ENCODE peak calls at places on chromosomes 2 and 18, in six cellular contexts. One of them, this sample, is unnamed. For H3K4me1, the result is how much of the 10 kb centered on the place peaks cover.

GRCh38 chr2:55054076-55054475 is 3.8 kb upstream of the RTN4 start:
- DNase-seq in HepG2: no peak
- DNase-seq in ovary: no peak
- DNase-seq in transverse colon: no peak
- DNase-seq in K562: no peak
- DNase-seq in A549: no peak
- DNase-seq in this sample: no peak

GRCh38 chr2:9769171-9770005 is 73.9 kb upstream of the TAF1B start:
- DNase-seq in HepG2: no peak
- DNase-seq in ovary: no peak
- DNase-seq in transverse colon: no peak
- DNase-seq in K562: peak
- DNase-seq in A549: no peak
- DNase-seq in this sample: no peak

GRCh38 chr2:27992787-27993747 is 102.5 kb downstream of the BABAM2 start:
- DNase-seq in HepG2: peak
- DNase-seq in ovary: no peak
- DNase-seq in transverse colon: no peak
- DNase-seq in K562: no peak
- DNase-seq in A549: peak
- DNase-seq in this sample: no peak

GRCh38 chr2:215277942-215278341 is 33.9 kb upstream of the ATIC start:
- DNase-seq in HepG2: no peak
- DNase-seq in ovary: no peak
- DNase-seq in transverse colon: no peak
- DNase-seq in K562: peak
- DNase-seq in A549: no peak
- DNase-seq in this sample: no peak

GRCh38 chr2:238122287-238123217 is 15.9 kb upstream of the KLHL30 start:
- DNase-seq in HepG2: no peak
- DNase-seq in ovary: no peak
- DNase-seq in transverse colon: no peak
- DNase-seq in K562: no peak
- DNase-seq in A549: no peak
- DNase-seq in this sample: no peak

GRCh38 chr2:168245074-168245825 is 2.1 kb downstream of the STK39 start:
- DNase-seq in HepG2: no peak
- DNase-seq in ovary: no peak
- DNase-seq in transverse colon: no peak
- DNase-seq in K562: no peak
- DNase-seq in A549: no peak
- DNase-seq in this sample: no peak

GRCh38 chr2:241936457-241937133 is 67.1 kb downstream of the RTP5 start:
- DNase-seq in HepG2: no peak
- DNase-seq in ovary: no peak
- DNase-seq in transverse colon: no peak
- DNase-seq in K562: no peak
- DNase-seq in A549: no peak
- DNase-seq in this sample: no peak

GRCh38 chr2:149037851-149038250 is 648 bp upstream of the LYPD6B start:
- DNase-seq in HepG2: no peak
- DNase-seq in ovary: no peak
- DNase-seq in transverse colon: no peak
- DNase-seq in K562: peak
- DNase-seq in A549: no peak
- DNase-seq in this sample: no peak

GRCh38 chr18:6591491-6591890 is 138.0 kb upstream of the ARHGAP28 start:
- DNase-seq in HepG2: no peak
- DNase-seq in ovary: no peak
- DNase-seq in transverse colon: no peak
- DNase-seq in K562: no peak
- DNase-seq in A549: no peak
- DNase-seq in this sample: no peak

GRCh38 chr2:205276071-205276777 is 406.1 kb upstream of the NRP2 start:
- DNase-seq in HepG2: no peak
- DNase-seq in ovary: no peak
- DNase-seq in transverse colon: no peak
- DNase-seq in K562: no peak
- DNase-seq in A549: no peak
- DNase-seq in this sample: no peak

GRCh38 chr2:55618025-55618648 is 715 bp upstream of the PPP4R3B start:
- DNase-seq in HepG2: peak
- DNase-seq in ovary: no peak
- DNase-seq in transverse colon: no peak
- DNase-seq in K562: peak
- DNase-seq in A549: no peak
- DNase-seq in this sample: no peak

GRCh38 chr18:45951021-45951714 is 16.0 kb downstream of the EPG5 start:
- DNase-seq in HepG2: no peak
- DNase-seq in ovary: no peak
- DNase-seq in transverse colon: no peak
- DNase-seq in K562: no peak
- DNase-seq in A549: no peak
- DNase-seq in this sample: no peak

GRCh38 chr2:161651547-161651946 is 27.3 kb downstream of the SLC4A10 start:
- DNase-seq in HepG2: no peak
- DNase-seq in ovary: no peak
- DNase-seq in transverse colon: no peak
- DNase-seq in K562: no peak
- DNase-seq in A549: no peak
- DNase-seq in this sample: no peak

GRCh38 chr2:197599285-197599965 is 76.0 kb downstream of the RFTN2 start:
- DNase-seq in HepG2: peak
- DNase-seq in ovary: no peak
- DNase-seq in transverse colon: no peak
- DNase-seq in K562: peak
- DNase-seq in A549: peak
- DNase-seq in this sample: no peak

GRCh38 chr2:85324639-85325465 is 2.9 kb downstream of the TGOLN2 start:
- DNase-seq in HepG2: peak
- DNase-seq in ovary: no peak
- DNase-seq in transverse colon: peak
- DNase-seq in K562: no peak
- DNase-seq in A549: no peak
- DNase-seq in this sample: peak

GRCh38 chr2:209344349-209344748 is 79.5 kb upstream of the MAP2 start:
- DNase-seq in HepG2: no peak
- DNase-seq in ovary: no peak
- DNase-seq in transverse colon: no peak
- DNase-seq in K562: no peak
- DNase-seq in A549: no peak
- DNase-seq in this sample: no peak

GRCh38 chr18:30387401-30387800 is 655.1 kb downstream of the DSC3 start:
- DNase-seq in HepG2: no peak
- DNase-seq in ovary: no peak
- DNase-seq in transverse colon: no peak
- DNase-seq in K562: peak
- DNase-seq in A549: no peak
- DNase-seq in this sample: no peak

GRCh38 chr18:3810271-3810670 is 360.3 kb downstream of the TGIF1 start:
- DNase-seq in HepG2: no peak
- DNase-seq in ovary: no peak
- DNase-seq in transverse colon: no peak
- DNase-seq in K562: no peak
- DNase-seq in A549: no peak
- DNase-seq in this sample: no peak

GRCh38 chr18:46247938-46248337 is 143.8 kb downstream of the HAUS1 start:
- DNase-seq in HepG2: no peak
- DNase-seq in ovary: no peak
- DNase-seq in transverse colon: no peak
- DNase-seq in K562: no peak
- DNase-seq in A549: no peak
- DNase-seq in this sample: no peak

GRCh38 chr2:143890799-143891198 is 629.1 kb downstream of the ZEB2 start:
- DNase-seq in HepG2: no peak
- DNase-seq in ovary: no peak
- DNase-seq in transverse colon: no peak
- DNase-seq in K562: peak
- DNase-seq in A549: no peak
- DNase-seq in this sample: no peak

GRCh38 chr18:2223859-2224258 is 347.4 kb downstream of the METTL4 start:
- DNase-seq in HepG2: peak
- DNase-seq in ovary: no peak
- DNase-seq in transverse colon: no peak
- DNase-seq in K562: peak
- DNase-seq in A549: no peak
- DNase-seq in this sample: no peak

GRCh38 chr18:80067321-80067720 is 33.1 kb downstream of the RBFA start:
- DNase-seq in HepG2: no peak
- DNase-seq in ovary: no peak
- DNase-seq in transverse colon: no peak
- DNase-seq in K562: no peak
- DNase-seq in A549: no peak
- DNase-seq in this sample: no peak

GRCh38 chr2:148888003-148888501 is 13.0 kb downstream of the KIF5C start:
- DNase-seq in HepG2: no peak
- DNase-seq in ovary: no peak
- DNase-seq in transverse colon: no peak
- DNase-seq in K562: no peak
- DNase-seq in A549: no peak
- DNase-seq in this sample: no peak

GRCh38 chr2:1553671-1554295 is 140.5 kb downstream of the TPO start:
- DNase-seq in HepG2: no peak
- DNase-seq in ovary: no peak
- DNase-seq in transverse colon: no peak
- DNase-seq in K562: no peak
- DNase-seq in A549: peak
- DNase-seq in this sample: no peak

GRCh38 chr18:22813648-22814328 is 119.3 kb upstream of the RBBP8 start:
- DNase-seq in HepG2: peak
- DNase-seq in ovary: no peak
- DNase-seq in transverse colon: no peak
- DNase-seq in K562: peak
- DNase-seq in A549: peak
- DNase-seq in this sample: no peak

GRCh38 chr2:207625014-207625755 is at the start of gene METTL21A:
- DNase-seq in HepG2: peak
- DNase-seq in ovary: peak
- DNase-seq in transverse colon: peak
- DNase-seq in K562: peak
- DNase-seq in A549: peak
- DNase-seq in this sample: peak

GRCh38 chr2:653645-654425 is 23.4 kb downstream of the TMEM18 start:
- DNase-seq in HepG2: no peak
- DNase-seq in ovary: no peak
- DNase-seq in transverse colon: no peak
- DNase-seq in K562: no peak
- DNase-seq in A549: no peak
- DNase-seq in this sample: peak

GRCh38 chr2:236527198-236527640 is 42.4 kb upstream of the ACKR3 start:
- DNase-seq in HepG2: no peak
- DNase-seq in ovary: no peak
- DNase-seq in transverse colon: no peak
- DNase-seq in K562: no peak
- DNase-seq in A549: no peak
- DNase-seq in this sample: no peak

GRCh38 chr2:23624378-23624777 is 239.4 kb downstream of the KLHL29 start:
- DNase-seq in HepG2: peak
- DNase-seq in ovary: no peak
- DNase-seq in transverse colon: no peak
- DNase-seq in K562: peak
- DNase-seq in A549: peak
- DNase-seq in this sample: peak

GRCh38 chr2:188984126-188984525 is 10.0 kb downstream of the COL3A1 start:
- DNase-seq in HepG2: no peak
- DNase-seq in ovary: no peak
- DNase-seq in transverse colon: no peak
- DNase-seq in K562: no peak
- DNase-seq in A549: no peak
- DNase-seq in this sample: no peak

DNA sequence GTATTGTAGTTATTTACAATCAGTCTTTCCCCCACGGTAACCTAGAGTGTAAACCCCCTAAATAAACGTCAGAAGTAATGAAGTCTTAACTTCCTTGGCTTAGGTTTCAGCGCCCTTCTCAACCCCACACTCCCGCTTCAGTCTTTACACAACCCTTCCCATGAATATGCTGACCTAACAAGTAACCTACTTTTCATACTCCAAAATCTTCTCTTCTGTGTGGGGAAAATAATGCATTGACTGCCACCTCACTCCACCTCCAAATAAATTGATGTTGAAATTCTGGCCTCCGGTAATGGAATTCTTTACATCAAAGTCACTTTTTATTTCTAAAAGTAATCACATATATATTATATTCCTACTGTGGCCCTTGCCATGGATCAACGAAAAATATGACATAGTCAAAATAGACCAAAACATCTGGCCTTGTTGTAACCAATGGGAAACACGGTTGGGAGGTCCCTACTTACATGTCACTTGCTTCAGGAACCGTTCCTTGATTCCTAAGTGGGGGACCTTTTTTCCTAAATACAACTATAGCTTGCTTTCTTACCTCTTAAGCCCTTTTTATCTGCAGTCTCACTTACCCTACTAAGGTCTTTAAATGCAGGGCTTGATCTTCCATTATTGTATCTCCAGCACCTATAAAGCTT is 961 bp downstream of the GEN1 start:
- DNase-seq in HepG2: peak
- DNase-seq in ovary: no peak
- DNase-seq in transverse colon: no peak
- DNase-seq in K562: peak
- DNase-seq in A549: no peak
- DNase-seq in this sample: no peak
- H3K4me1 ChIP-seq in HepG2: half or more
- H3K4me1 ChIP-seq in ovary: under half
- H3K4me1 ChIP-seq in transverse colon: half or more
- H3K4me1 ChIP-seq in K562: under half
- H3K4me1 ChIP-seq in A549: half or more
- H3K4me1 ChIP-seq in this sample: under half

GRCh38 chr2:239401450-239402227 is 819 bp upstream of the HDAC4 start:
- DNase-seq in HepG2: peak
- DNase-seq in ovary: peak
- DNase-seq in transverse colon: peak
- DNase-seq in K562: peak
- DNase-seq in A549: peak
- DNase-seq in this sample: peak
- TF ChIP-seq EP300 in HepG2: peak
- TF ChIP-seq EP300 in ovary: peak
- TF ChIP-seq EP300 in transverse colon: no peak
- TF ChIP-seq EP300 in K562: no peak
- TF ChIP-seq EP300 in A549: no peak
- TF ChIP-seq EP300 in this sample: no peak

DNA sequence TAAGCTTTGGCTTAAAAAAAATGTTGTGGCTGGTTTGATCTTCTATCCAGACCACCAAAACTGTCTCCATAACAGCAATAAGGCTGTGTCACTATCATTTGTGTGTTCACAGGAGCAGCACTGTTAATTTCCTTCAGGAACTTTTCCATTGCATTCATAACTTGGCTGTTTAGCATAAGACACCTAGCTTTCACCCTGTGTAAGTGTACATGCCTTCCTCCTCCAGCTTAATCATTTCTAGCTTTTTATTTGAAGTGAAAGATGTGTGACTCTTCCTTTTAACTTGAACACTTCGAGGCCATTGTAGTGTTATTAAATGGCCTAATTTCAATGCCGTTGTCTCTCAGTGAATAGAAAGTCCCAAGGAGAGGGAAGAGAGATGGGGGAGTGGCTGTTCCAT is 352.9 kb upstream of the VWC2L start:
- DNase-seq in HepG2: no peak
- DNase-seq in ovary: no peak
- DNase-seq in transverse colon: no peak
- DNase-seq in K562: no peak
- DNase-seq in A549: no peak
- DNase-seq in this sample: no peak
- TF ChIP-seq CTCF in HepG2: no peak
- TF ChIP-seq CTCF in ovary: no peak
- TF ChIP-seq CTCF in transverse colon: no peak
- TF ChIP-seq CTCF in K562: no peak
- TF ChIP-seq CTCF in A549: no peak
- TF ChIP-seq CTCF in this sample: no peak

GRCh38 chr2:181307203-181307991 is 149.8 kb upstream of the ITGA4 start:
- DNase-seq in HepG2: no peak
- DNase-seq in ovary: no peak
- DNase-seq in transverse colon: no peak
- DNase-seq in K562: no peak
- DNase-seq in A549: no peak
- DNase-seq in this sample: no peak
- H3K4me1 ChIP-seq in HepG2: under half
- H3K4me1 ChIP-seq in ovary: under half
- H3K4me1 ChIP-seq in transverse colon: under half
- H3K4me1 ChIP-seq in K562: under half
- H3K4me1 ChIP-seq in A549: under half
- H3K4me1 ChIP-seq in this sample: under half